ENCODE peak calls at places on chromosomes 6 and 20, in six cellular contexts. K is esophagus squamous epithelium, V is GM12878, F is PC-9, E is BE2C, M is bronchial epithelial cell. I is an unnamed sample.

GRCh38 chr6:22558288-22558882 is 11.0 kb upstream of the HDGFL1 start:
- DNase-seq in K (no peak), V (no peak), F (no peak), E (peak), M (peak), I (no peak)

GRCh38 chr6:10099086-10099499 is 315.8 kb downstream of the TFAP2A start:
- DNase-seq in K (no peak), V (no peak), F (peak), E (peak), M (no peak), I (no peak)

GRCh38 chr6:44264154-44265002 is 973 bp downstream of the NFKBIE start:
- DNase-seq in K (peak), V (no peak), F (no peak), E (no peak), M (no peak), I (no peak)

GRCh38 chr6:139364302-139364981 is 10.0 kb downstream of the CITED2 start:
- DNase-seq in K (no peak), V (peak), F (no peak), E (no peak), M (peak), I (no peak)

GRCh38 chr20:11387189-11387754 is 530.4 kb upstream of the BTBD3 start:
- DNase-seq in K (no peak), V (no peak), F (peak), E (no peak), M (peak), I (peak)

GRCh38 chr6:40903456-40903855 is 135.6 kb downstream of the UNC5CL start:
- DNase-seq in K (no peak), V (no peak), F (no peak), E (no peak), M (peak), I (peak)

GRCh38 chr20:745683-746301 is 22.5 kb downstream of the SLC52A3 start:
- DNase-seq in K (no peak), V (no peak), F (no peak), E (no peak), M (no peak), I (no peak)

GRCh38 chr20:8803065-8803464 is 265.8 kb upstream of the PLCB4 start:
- DNase-seq in K (no peak), V (no peak), F (no peak), E (peak), M (no peak), I (no peak)

GRCh38 chr6:83430606-83431544 is at the start of gene ME1:
- DNase-seq in K (no peak), V (peak), F (peak), E (peak), M (peak), I (peak)

GRCh38 chr20:50848846-50849673 is 54.2 kb downstream of the BCAS4 start:
- DNase-seq in K (no peak), V (no peak), F (no peak), E (no peak), M (no peak), I (no peak)

GRCh38 chr6:81790034-81790433 is 37.6 kb upstream of the TENT5A start:
- DNase-seq in K (no peak), V (no peak), F (no peak), E (no peak), M (no peak), I (no peak)

GRCh38 chr6:134060491-134061106 is 8.2 kb upstream of the SLC2A12 start:
- DNase-seq in K (no peak), V (no peak), F (peak), E (no peak), M (peak), I (peak)

GRCh38 chr20:36499723-36500501 is 41.4 kb upstream of the MYL9 start:
- DNase-seq in K (no peak), V (no peak), F (no peak), E (no peak), M (no peak), I (peak)

GRCh38 chr6:43219814-43220213 is 9.5 kb downstream of the DNPH1 start:
- DNase-seq in K (no peak), V (no peak), F (no peak), E (no peak), M (no peak), I (no peak)

GRCh38 chr20:22001886-22002285 is 296.4 kb downstream of the PAX1 start:
- DNase-seq in K (no peak), V (no peak), F (no peak), E (no peak), M (peak), I (no peak)

GRCh38 chr6:17405944-17406245 is 12.5 kb downstream of the CAP2 start:
- DNase-seq in K (no peak), V (no peak), F (no peak), E (no peak), M (no peak), I (no peak)

GRCh38 chr6:34237316-34237721 is 646 bp downstream of the HMGA1 start:
- DNase-seq in K (no peak), V (no peak), F (no peak), E (peak), M (no peak), I (peak)

GRCh38 chr6:17432356-17432755 is 39.0 kb downstream of the CAP2 start:
- DNase-seq in K (no peak), V (no peak), F (no peak), E (no peak), M (no peak), I (peak)

GRCh38 chr20:53655909-53656652 is 62.4 kb upstream of the ZNF217 start:
- DNase-seq in K (no peak), V (no peak), F (no peak), E (no peak), M (peak), I (peak)

GRCh38 chr20:47318027-47318595 is 38.4 kb downstream of the ZMYND8 start:
- DNase-seq in K (no peak), V (no peak), F (peak), E (no peak), M (peak), I (peak)

GRCh38 chr6:137811121-137811911 is 55.7 kb upstream of the TNFAIP3 start:
- DNase-seq in K (no peak), V (peak), F (peak), E (no peak), M (peak), I (peak)

GRCh38 chr6:129637340-129638054 is 72.5 kb downstream of the ARHGAP18 start:
- DNase-seq in K (no peak), V (no peak), F (no peak), E (no peak), M (no peak), I (no peak)

GRCh38 chr20:49699200-49699992 is 14.3 kb downstream of the B4GALT5 start:
- DNase-seq in K (no peak), V (no peak), F (no peak), E (peak), M (peak), I (peak)

GRCh38 chr20:59118855-59119254 is 44.8 kb upstream of the ZNF831 start:
- DNase-seq in K (no peak), V (no peak), F (no peak), E (no peak), M (no peak), I (no peak)

GRCh38 chr20:51481311-51481997 is 61.1 kb downstream of the NFATC2 start:
- DNase-seq in K (no peak), V (no peak), F (no peak), E (no peak), M (peak), I (no peak)

GRCh38 chr20:64255361-64256281 is at the start of gene PCMTD2:
- DNase-seq in K (peak), V (peak), F (peak), E (peak), M (peak), I (peak)

GRCh38 chr6:162706236-162706635 is 21.3 kb downstream of the PRKN start:
- DNase-seq in K (no peak), V (no peak), F (no peak), E (peak), M (no peak), I (no peak)

GRCh38 chr6:53100561-53100960 is 35.4 kb downstream of the FBXO9 start:
- DNase-seq in K (no peak), V (no peak), F (no peak), E (no peak), M (no peak), I (no peak)

GRCh38 chr6:11076540-11076939 is 17.1 kb upstream of the SMIM13 start:
- DNase-seq in K (no peak), V (no peak), F (no peak), E (no peak), M (peak), I (no peak)

GRCh38 chr20:48180637-48181036 is 395.4 kb upstream of the SULF2 start:
- DNase-seq in K (no peak), V (no peak), F (peak), E (no peak), M (no peak), I (no peak)

GRCh38 chr6:38273325-38273724 is 366.4 kb downstream of the BTBD9 start:
- DNase-seq in K (no peak), V (no peak), F (no peak), E (no peak), M (no peak), I (no peak)

GRCh38 chr6:136751478-136751956 is 40.8 kb downstream of the MAP3K5 start:
- DNase-seq in K (no peak), V (peak), F (no peak), E (no peak), M (no peak), I (no peak)

GRCh38 chr6:28489366-28490190 is 26.0 kb downstream of the GPX6 start:
- DNase-seq in K (no peak), V (peak), F (peak), E (peak), M (peak), I (peak)
- H3K4me3 ChIP-seq in K (peak), V (peak), F (peak), E (peak), M (peak), I (peak)

GRCh38 chr20:34014878-34015277 is 21.2 kb downstream of the RALY start:
- DNase-seq in K (no peak), V (no peak), F (no peak), E (no peak), M (no peak), I (no peak)
- TF ChIP-seq CTCF in K (no peak), V (no peak), F (no peak), E (no peak), M (no peak), I (no peak)

DNA sequence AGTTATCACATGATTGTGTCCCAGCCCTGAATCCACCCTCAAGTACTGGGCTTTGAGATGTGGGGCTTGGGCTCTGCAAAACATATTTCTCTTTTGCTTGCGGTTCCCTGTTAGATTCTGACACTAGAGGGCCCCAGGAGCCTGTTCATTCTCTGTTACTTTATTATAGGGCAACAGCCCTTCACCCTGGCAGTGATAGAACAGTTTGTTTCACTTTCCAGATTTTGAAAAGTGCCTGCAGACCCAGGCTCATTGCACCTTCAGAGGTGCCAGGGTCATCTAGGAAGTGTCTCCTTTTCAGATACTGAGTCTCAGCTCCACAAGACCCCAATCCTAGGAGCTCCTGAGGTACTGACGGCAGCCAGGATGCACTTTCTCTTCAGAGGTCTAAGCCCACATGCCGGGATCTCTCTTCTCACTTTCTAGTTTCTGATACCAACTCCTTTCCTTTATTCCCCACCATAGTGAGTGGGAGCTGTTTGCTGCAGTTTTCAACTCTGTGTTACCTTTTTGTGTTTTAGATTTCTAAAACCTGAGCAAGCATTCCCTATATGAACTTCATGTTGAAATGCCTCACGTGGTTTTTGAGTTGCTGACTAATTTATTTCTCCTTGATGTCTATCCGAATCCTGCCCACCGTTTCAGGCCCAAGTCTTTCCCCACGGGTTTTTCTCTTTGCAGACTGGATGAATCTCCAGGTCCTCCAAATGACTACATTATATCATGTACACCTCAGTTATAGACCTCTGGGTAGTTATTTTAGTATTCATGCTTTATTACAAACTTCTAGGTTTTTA is 10.9 kb downstream of the ABT1 start:
- DNase-seq in K (no peak), V (no peak), F (peak), E (peak), M (peak), I (peak)
- H3K4me3 ChIP-seq in K (peak), V (no peak), F (peak), E (no peak), M (no peak), I (no peak)

GRCh38 chr6:36851632-36852031 is 12.4 kb upstream of the CPNE5 start:
- DNase-seq in K (no peak), V (no peak), F (no peak), E (no peak), M (no peak), I (peak)
- TF ChIP-seq CTCF in K (no peak), V (no peak), F (no peak), E (no peak), M (no peak), I (no peak)

GRCh38 chr6:15264412-15264811 is 18.5 kb downstream of the JARID2 start:
- DNase-seq in K (no peak), V (no peak), F (no peak), E (no peak), M (no peak), I (no peak)

GRCh38 chr6:15266423-15266996 is 20.6 kb downstream of the JARID2 start:
- DNase-seq in K (no peak), V (no peak), F (no peak), E (no peak), M (no peak), I (no peak)

GRCh38 chr6:15263780-15264374 is 18.0 kb downstream of the JARID2 start:
- DNase-seq in K (no peak), V (no peak), F (no peak), E (no peak), M (no peak), I (no peak)

GRCh38 chr6:15265787-15266186 is 19.9 kb downstream of the JARID2 start:
- DNase-seq in K (no peak), V (no peak), F (no peak), E (no peak), M (no peak), I (no peak)

GRCh38 chr6:15264902-15265761 is 19.3 kb downstream of the JARID2 start:
- DNase-seq in K (no peak), V (no peak), F (no peak), E (peak), M (no peak), I (peak)
- H3K4me3 ChIP-seq in K (peak), V (peak), F (no peak), E (no peak), M (no peak), I (no peak)

GRCh38 chr6:50049829-50050228 is at the start of gene DEFB112:
- DNase-seq in K (no peak), V (no peak), F (no peak), E (no peak), M (no peak), I (no peak)
- TF ChIP-seq CTCF in K (no peak), V (no peak), F (no peak), E (no peak), M (no peak), I (no peak)